ENCODE peak calls at places on chromosome 11, in eight cellular contexts. T is cardiac muscle cell; L is sigmoid colon; U is endodermal cell; K is CD4-positive, alpha-beta memory T cell; A is left ventricle myocardium inferior; N is ovary; P is IMR-90. B is an unnamed sample.

GRCh38 chr11:13238879-13239514 is 38.6 kb upstream of the BMAL1 start:
- DNase-seq in T (peak; percentile 78), L (no peak), U (peak; percentile 83), K (peak; percentile 54), A (peak; percentile 22), N (no peak), P (peak; percentile 41), B (peak; percentile 42)

GRCh38 chr11:110908401-110909106 is 196.3 kb upstream of the ARHGAP20 start:
- DNase-seq in T (no peak), L (no peak), U (no peak), K (peak; percentile 2), A (no peak), N (no peak), P (peak; percentile 94), B (no peak)

GRCh38 chr11:8947230-8947943 is 4.6 kb upstream of the ASCL3 start:
- DNase-seq in T (no peak), L (no peak), U (no peak), K (no peak), A (no peak), N (no peak), P (peak; percentile 68), B (no peak)

GRCh38 chr11:106012744-106013143 is 9.3 kb downstream of the MSANTD4 start:
- DNase-seq in T (no peak), L (no peak), U (no peak), K (no peak), A (no peak), N (no peak), P (peak; percentile 95), B (peak; percentile 27)

GRCh38 chr11:119316017-119316728 is 757 bp downstream of the MCAM start:
- DNase-seq in T (peak; percentile 36), L (peak; percentile 91), U (peak; percentile 68), K (no peak), A (peak; percentile 64), N (no peak), P (no peak), B (peak; percentile 74)

GRCh38 chr11:67584205-67584880 is 731 bp downstream of the GSTP1 start:
- DNase-seq in T (peak; percentile 69), L (peak; percentile 94), U (peak; percentile 70), K (peak; percentile 21), A (peak; percentile 75), N (peak; percentile 78), P (peak; percentile 54), B (peak; percentile 49)

GRCh38 chr11:114075891-114076441 is 16.5 kb downstream of the ZBTB16 start:
- DNase-seq in T (peak; percentile 54), L (peak; percentile 77), U (peak; percentile 89), K (peak; percentile 48), A (no peak), N (peak; percentile 42), P (peak; percentile 24), B (peak; percentile 57)

GRCh38 chr11:116065986-116066385 is 561.8 kb upstream of the CADM1 start:
- DNase-seq in T (no peak), L (no peak), U (no peak), K (no peak), A (no peak), N (no peak), P (no peak), B (no peak)

GRCh38 chr11:46141597-46141996 is 20.3 kb upstream of the PHF21A start:
- DNase-seq in T (no peak), L (no peak), U (no peak), K (no peak), A (no peak), N (no peak), P (no peak), B (no peak)

DNA sequence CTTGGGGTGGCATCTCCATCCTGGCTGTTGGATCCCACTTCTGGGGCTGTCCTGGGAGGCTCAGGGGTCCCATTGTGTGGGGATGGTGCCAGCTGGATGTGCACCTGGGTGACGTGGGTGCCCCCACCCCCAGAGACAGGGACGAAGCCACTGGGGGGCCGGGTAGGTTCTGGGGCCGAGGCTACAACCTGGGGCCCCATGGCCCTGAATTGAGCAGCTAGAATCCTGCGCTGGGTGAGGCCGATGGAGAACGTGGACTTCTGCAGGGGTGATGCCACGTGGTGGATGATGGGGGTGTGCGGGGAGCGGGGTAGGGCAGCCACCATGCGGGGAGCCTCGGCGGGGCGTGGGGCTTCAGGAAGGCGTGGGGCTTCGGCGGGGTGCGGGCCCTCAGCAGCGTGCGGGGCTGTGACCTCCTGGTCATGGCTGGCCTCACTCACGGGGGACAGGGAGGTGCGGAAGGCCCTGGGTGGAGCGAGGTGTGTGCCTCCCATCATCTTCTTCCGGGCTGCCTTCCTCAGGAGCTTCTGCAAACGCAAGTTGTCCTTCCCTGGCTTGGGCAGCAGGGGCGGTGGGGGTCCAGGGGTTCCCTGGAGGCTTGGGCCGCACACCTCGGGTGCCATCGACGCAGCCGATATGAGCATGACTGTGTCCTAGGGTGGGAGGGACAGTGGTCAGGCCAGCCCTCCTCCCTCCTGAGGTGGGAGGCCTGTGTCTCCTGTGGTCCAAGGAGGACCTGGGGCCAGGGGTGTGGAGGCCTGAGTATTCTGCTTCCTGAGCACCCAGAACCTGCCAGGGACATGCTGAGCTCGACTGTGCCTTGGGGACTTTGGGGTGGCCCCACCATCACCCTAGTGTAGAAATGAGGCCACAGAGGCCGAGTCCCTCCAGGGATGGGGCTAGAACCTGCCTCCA is 1.5 kb downstream of the PRR33 start:
- DNase-seq in T (no peak), L (no peak), U (no peak), K (no peak), A (no peak), N (no peak), P (no peak), B (no peak)
- H3K4me1 ChIP-seq in T (no peaks in the 10 kb centered on the region), L (no peaks in the 10 kb centered on the region), U (no peaks in the 10 kb centered on the region), K (peaks cover 47% of the 10 kb centered on the region), A (peaks cover 26% of the 10 kb centered on the region), N (no peaks in the 10 kb centered on the region), P (no peaks in the 10 kb centered on the region), B (no peaks in the 10 kb centered on the region)

GRCh38 chr11:35970445-35970844 is 26.6 kb downstream of the LDLRAD3 start:
- DNase-seq in T (no peak), L (no peak), U (no peak), K (no peak), A (no peak), N (no peak), P (no peak), B (no peak)

GRCh38 chr11:35969089-35970046 is 25.5 kb downstream of the LDLRAD3 start:
- DNase-seq in T (no peak), L (no peak), U (no peak), K (no peak), A (no peak), N (no peak), P (peak; percentile 27), B (no peak)

GRCh38 chr11:35971841-35972422 is 28.1 kb downstream of the LDLRAD3 start:
- DNase-seq in T (no peak), L (no peak), U (no peak), K (no peak), A (no peak), N (no peak), P (no peak), B (no peak)

GRCh38 chr11:35967042-35967441 is 23.2 kb downstream of the LDLRAD3 start:
- DNase-seq in T (no peak), L (no peak), U (no peak), K (no peak), A (peak; percentile 28), N (no peak), P (no peak), B (no peak)

GRCh38 chr11:35968386-35969088 is 24.7 kb downstream of the LDLRAD3 start:
- DNase-seq in T (no peak), L (no peak), U (no peak), K (no peak), A (no peak), N (no peak), P (peak; percentile 33), B (no peak)
- H3K9me3 ChIP-seq in T (no peaks in the 10 kb centered on the region), L (no peaks in the 10 kb centered on the region), U (peaks cover 8% of the 10 kb centered on the region), K (no peaks in the 10 kb centered on the region), A (peaks cover 4% of the 10 kb centered on the region), N (no peaks in the 10 kb centered on the region), P (no peaks in the 10 kb centered on the region), B (no peaks in the 10 kb centered on the region)

GRCh38 chr11:37857726-37858125 is 1259.7 kb upstream of the RAG2 start:
- DNase-seq in T (no peak), L (no peak), U (peak; percentile 47), K (no peak), A (no peak), N (no peak), P (no peak), B (no peak)
- H3K4me3 ChIP-seq in T (no peak overlapping the region), L (no peak overlapping the region), U (peak overlapping the region; percentile 57), K (no peak overlapping the region), A (no peak overlapping the region), N (no peak overlapping the region), P (no peak overlapping the region), B (no peak overlapping the region)

GRCh38 chr11:3942956-3943497 is 87.6 kb downstream of the STIM1 start:
- DNase-seq in T (no peak), L (no peak), U (no peak), K (peak; percentile 8), A (no peak), N (no peak), P (no peak), B (no peak)

GRCh38 chr11:3942160-3942955 is 86.9 kb downstream of the STIM1 start:
- DNase-seq in T (no peak), L (no peak), U (no peak), K (peak; percentile 55), A (no peak), N (no peak), P (no peak), B (no peak)

GRCh38 chr11:3936517-3936916 is 81.1 kb downstream of the STIM1 start:
- DNase-seq in T (no peak), L (no peak), U (no peak), K (no peak), A (no peak), N (no peak), P (no peak), B (no peak)

GRCh38 chr11:3939651-3940190 is 84.3 kb downstream of the STIM1 start:
- DNase-seq in T (no peak), L (no peak), U (no peak), K (no peak), A (no peak), N (no peak), P (peak; percentile 74), B (no peak)

DNA sequence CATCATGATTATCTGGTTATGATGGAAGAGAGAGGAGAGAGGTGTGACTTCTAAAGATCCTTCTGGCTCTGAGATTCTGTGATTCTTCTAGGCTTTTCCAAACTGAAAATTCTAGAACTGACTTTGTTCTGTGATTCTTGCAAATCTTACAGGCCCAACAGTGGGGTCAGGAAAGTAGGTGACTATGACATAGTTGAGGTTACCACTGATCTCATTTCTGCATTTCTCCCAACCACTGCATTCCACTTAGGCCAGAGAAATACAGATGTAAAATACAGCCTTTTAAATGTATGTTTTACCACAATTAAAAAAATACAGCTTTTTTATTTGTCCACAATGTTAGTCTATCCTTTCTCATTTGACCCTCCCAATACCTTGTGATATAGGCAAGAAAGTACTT is 83.7 kb downstream of the STIM1 start:
- DNase-seq in T (no peak), L (no peak), U (no peak), K (no peak), A (no peak), N (no peak), P (peak; percentile 95), B (no peak)
- H3K4me1 ChIP-seq in T (peaks cover 14% of the 10 kb centered on the region), L (peaks cover 23% of the 10 kb centered on the region), U (no peaks in the 10 kb centered on the region), K (peaks cover 70% of the 10 kb centered on the region), A (peaks cover 57% of the 10 kb centered on the region), N (peaks cover 34% of the 10 kb centered on the region), P (peaks cover 19% of the 10 kb centered on the region), B (peaks cover 3% of the 10 kb centered on the region)